ENCODE peak calls at places on chromosomes 6 and 20, in nine cellular contexts. R is GF-D8, S is MCF 10A, T is ELR, O is D341Med, E is NCI-H345, K is HFFc6, V is KG1, F is H9. B is an unnamed sample.

GRCh38 chr20:19937651-19938420 is 79.3 kb upstream of the NAA20 start:
- DNase-seq in R (peak), S (no peak), T (no peak), O (no peak), E (no peak), K (no peak), V (no peak), F (no peak), B (no peak)

GRCh38 chr6:142773324-142773723 is 171.7 kb downstream of the HIVEP2 start:
- DNase-seq in R (no peak), S (no peak), T (no peak), O (no peak), E (no peak), K (no peak), V (no peak), F (no peak), B (no peak)

GRCh38 chr6:82507112-82507511 is 143.5 kb downstream of the TPBG start:
- DNase-seq in R (no peak), S (no peak), T (peak), O (no peak), E (no peak), K (no peak), V (no peak), F (no peak), B (no peak)

GRCh38 chr6:31877125-31877650 is 1.6 kb downstream of the SLC44A4 start:
- DNase-seq in R (no peak), S (no peak), T (no peak), O (no peak), E (no peak), K (no peak), V (no peak), F (no peak), B (no peak)

GRCh38 chr6:22699046-22699639 is 129.8 kb downstream of the HDGFL1 start:
- DNase-seq in R (no peak), S (no peak), T (no peak), O (no peak), E (no peak), K (no peak), V (peak), F (no peak), B (no peak)

GRCh38 chr6:26594730-26595632 is 1.8 kb upstream of the ABT1 start:
- DNase-seq in R (no peak), S (peak), T (peak), O (no peak), E (peak), K (peak), V (no peak), F (peak), B (peak)

GRCh38 chr6:26295691-26296555 is 69.1 kb upstream of the BTN3A2 start:
- DNase-seq in R (no peak), S (peak), T (peak), O (no peak), E (no peak), K (peak), V (no peak), F (no peak), B (peak)

GRCh38 chr20:36754656-36755222 is 8.8 kb upstream of the NDRG3 start:
- DNase-seq in R (peak), S (peak), T (peak), O (peak), E (peak), K (peak), V (peak), F (peak), B (peak)

GRCh38 chr6:136784910-136785746 is 7.1 kb downstream of the MAP3K5 start:
- DNase-seq in R (peak), S (peak), T (peak), O (no peak), E (no peak), K (no peak), V (no peak), F (no peak), B (no peak)

GRCh38 chr6:69706724-69707123 is 90.1 kb downstream of the LMBRD1 start:
- DNase-seq in R (no peak), S (no peak), T (no peak), O (no peak), E (no peak), K (no peak), V (no peak), F (no peak), B (no peak)

GRCh38 chr6:26502169-26502568 is 2.1 kb downstream of the BTN1A1 start:
- DNase-seq in R (no peak), S (no peak), T (no peak), O (no peak), E (no peak), K (no peak), V (no peak), F (no peak), B (no peak)

GRCh38 chr20:325043-325888 is at the start of gene SOX12:
- DNase-seq in R (peak), S (peak), T (peak), O (peak), E (peak), K (peak), V (peak), F (peak), B (peak)

GRCh38 chr6:25482996-25483395 is 169.0 kb upstream of the SCGN start:
- DNase-seq in R (no peak), S (no peak), T (no peak), O (no peak), E (no peak), K (no peak), V (no peak), F (no peak), B (no peak)

GRCh38 chr6:132089173-132089572 is 138.0 kb upstream of the CCN2 start:
- DNase-seq in R (no peak), S (no peak), T (no peak), O (no peak), E (no peak), K (no peak), V (no peak), F (no peak), B (no peak)

GRCh38 chr6:64146094-64146493 is 510.5 kb downstream of the PHF3 start:
- DNase-seq in R (no peak), S (peak), T (no peak), O (no peak), E (no peak), K (no peak), V (no peak), F (no peak), B (no peak)

GRCh38 chr6:16102208-16102607 is 26.7 kb upstream of the MYLIP start:
- DNase-seq in R (no peak), S (no peak), T (no peak), O (no peak), E (no peak), K (no peak), V (no peak), F (no peak), B (no peak)

GRCh38 chr6:17907467-17908229 is 79.8 kb downstream of the KIF13A start:
- DNase-seq in R (peak), S (peak), T (peak), O (no peak), E (no peak), K (peak), V (peak), F (no peak), B (peak)

GRCh38 chr6:164419099-164419498 is 890.3 kb downstream of the C6orf118 start:
- DNase-seq in R (no peak), S (no peak), T (no peak), O (no peak), E (no peak), K (no peak), V (no peak), F (no peak), B (no peak)

GRCh38 chr6:153568601-153569000 is 437.5 kb upstream of the RGS17 start:
- DNase-seq in R (no peak), S (peak), T (peak), O (no peak), E (no peak), K (no peak), V (no peak), F (no peak), B (no peak)

GRCh38 chr6:39377530-39377929 is 55.0 kb upstream of the KCNK16 start:
- DNase-seq in R (no peak), S (peak), T (peak), O (peak), E (peak), K (peak), V (no peak), F (peak), B (peak)

GRCh38 chr6:7646394-7646793 is 56.4 kb downstream of the SNRNP48 start:
- DNase-seq in R (no peak), S (peak), T (peak), O (no peak), E (no peak), K (peak), V (no peak), F (no peak), B (no peak)